ENCODE peak calls at places on chromosomes 6 and 20, in six cellular contexts. K is neural crest cell; Z is right atrium auricular region; G is GM12865; Q is activated CD8-positive, alpha-beta T cell treated with anti-CD3 and anti-CD28 coated beads, Interleukin-2, amount 10 ng/mL, durations not matched to agents 7 days and 5 days; T is progenitor cell of endocrine pancreas. N is an unnamed sample.
A peak's percentile ranks its signal among the peaks of the same experiment; 100 is the strongest.

GRCh38 chr6:143370972-143371371 is 79.5 kb downstream of the ADAT2 start:
- DNase-seq in Q (no peak), T (no peak), K (no peak), Z (no peak), G (no peak), N (no peak)

GRCh38 chr6:115740907-115741306 is 319.8 kb downstream of the FRK start:
- DNase-seq in T (no peak), Z (no peak), Q (no peak), G (no peak), K (no peak), N (no peak)

GRCh38 chr20:15494841-15495240 is 1078.4 kb downstream of the KIF16B start:
- DNase-seq in Z (no peak), K (no peak), G (no peak), Q (no peak), T (no peak), N (no peak)

GRCh38 chr6:33974471-33974870 is 170.7 kb upstream of the MLN start:
- DNase-seq in Q (no peak), T (no peak), G (no peak), Z (no peak), K (no peak), N (no peak)

GRCh38 chr6:4973972-4974885 is 29.6 kb downstream of the RPP40 start:
- DNase-seq in Z (peak; percentile 67), K (no peak), Q (no peak), T (no peak), G (no peak), N (no peak)

GRCh38 chr20:52972965-52973819 is 1.0 kb downstream of the TSHZ2 start:
- DNase-seq in G (peak; percentile 11), K (peak; percentile 11), Q (no peak), Z (no peak), T (peak; percentile 30), N (peak; percentile 80)

GRCh38 chr20:44023515-44024371 is 109.1 kb downstream of the TOX2 start:
- DNase-seq in Q (no peak), Z (no peak), K (no peak), T (no peak), G (no peak), N (no peak)

GRCh38 chr20:11118802-11119380 is 445.1 kb upstream of the JAG1 start:
- DNase-seq in G (no peak), K (no peak), Q (no peak), Z (no peak), T (no peak), N (no peak)

GRCh38 chr20:39876974-39877615 is 811.9 kb downstream of the MAFB start:
- DNase-seq in T (no peak), Z (no peak), G (no peak), Q (no peak), K (no peak), N (no peak)

GRCh38 chr6:131635384-131636340 is 1.4 kb upstream of the ENPP3 start:
- DNase-seq in Q (no peak), T (no peak), Z (no peak), K (no peak), G (peak; percentile 36), N (no peak)

GRCh38 chr6:4055420-4056041 is 23.4 kb downstream of the FAM217A start:
- DNase-seq in G (no peak), K (no peak), Q (peak; percentile 30), T (no peak), Z (no peak), N (peak; percentile 71)

GRCh38 chr6:53325785-53326184 is 23.0 kb downstream of the ELOVL5 start:
- DNase-seq in Z (no peak), T (no peak), G (no peak), K (no peak), Q (no peak), N (no peak)

GRCh38 chr6:134175532-134176282 is 123.3 kb upstream of the SLC2A12 start:
- DNase-seq in Q (peak; percentile 52), K (peak; percentile 58), T (no peak), Z (peak; percentile 91), G (peak; percentile 61), N (peak; percentile 84)

GRCh38 chr20:62602550-62602949 is 39.8 kb upstream of the SLCO4A1 start:
- DNase-seq in T (no peak), Z (no peak), Q (peak; percentile 58), K (no peak), G (no peak), N (peak; percentile 78)

GRCh38 chr20:10777713-10778112 is 103.9 kb upstream of the JAG1 start:
- DNase-seq in T (no peak), K (no peak), Z (no peak), G (no peak), Q (no peak), N (no peak)

GRCh38 chr6:106746660-106747059 is 117.3 kb downstream of the QRSL1 start:
- DNase-seq in Q (no peak), Z (no peak), T (no peak), G (no peak), K (no peak), N (no peak)

GRCh38 chr20:13995841-13996240 is 525 bp downstream of the MACROD2 start:
- DNase-seq in K (peak; percentile 26), Z (no peak), G (no peak), Q (no peak), T (peak; percentile 54), N (no peak)

GRCh38 chr6:127319686-127320085 is 23.7 kb downstream of the ECHDC1 start:
- DNase-seq in K (no peak), G (no peak), T (no peak), Z (no peak), Q (no peak), N (no peak)

GRCh38 chr20:7399114-7399513 is 541.1 kb downstream of the HAO1 start:
- DNase-seq in T (no peak), G (no peak), K (no peak), Z (no peak), Q (no peak), N (no peak)

GRCh38 chr6:53527249-53527765 is 17.6 kb downstream of the GCLC start:
- DNase-seq in G (no peak), K (no peak), Z (no peak), Q (no peak), T (no peak), N (no peak)

GRCh38 chr6:11092654-11093053 is 980 bp upstream of the SMIM13 start:
- DNase-seq in G (no peak), Q (no peak), K (no peak), T (no peak), Z (no peak), N (no peak)

GRCh38 chr6:1593286-1593957 is 16.3 kb upstream of the FOXC1 start:
- DNase-seq in Q (no peak), G (no peak), T (no peak), K (no peak), Z (no peak), N (no peak)